ENCODE peak calls at places on chromosomes 6 and 20, in six cellular contexts. T is HL-60, Y is cardiac muscle cell, X is coronary artery, R is astrocyte, W is OCI-LY7. Z is an unnamed sample.

GRCh38 chr6:132133734-132134490 is 182.7 kb upstream of the CCN2 start:
- DNase-seq in X (no peak), R (no peak), W (peak; percentile 53), T (no peak), Y (no peak), Z (peak; percentile 1)

GRCh38 chr6:125818659-125819297 is 28.0 kb downstream of the NCOA7 start:
- DNase-seq in X (no peak), W (no peak), T (no peak), Y (no peak), R (no peak), Z (no peak)

GRCh38 chr6:9020001-9020400 is 584.7 kb upstream of the SLC35B3 start:
- DNase-seq in Y (no peak), R (no peak), W (no peak), T (no peak), X (no peak), Z (no peak)

GRCh38 chr6:99905209-99906106 is 88.6 kb downstream of the MCHR2 start:
- DNase-seq in W (peak; percentile 42), X (no peak), Y (peak; percentile 73), R (peak; percentile 19), T (no peak), Z (peak; percentile 38)

GRCh38 chr6:166949533-166950442 is 6.6 kb downstream of the RNASET2 start:
- DNase-seq in X (no peak), R (no peak), W (peak; percentile 38), Y (no peak), T (no peak), Z (no peak)

GRCh38 chr20:38804682-38805501 is 605 bp upstream of the PPP1R16B start:
- DNase-seq in T (no peak), W (peak; percentile 80), X (no peak), R (no peak), Y (no peak), Z (no peak)

GRCh38 chr6:134909701-134910595 is 40.0 kb downstream of the ALDH8A1 start:
- DNase-seq in W (no peak), T (no peak), X (no peak), R (no peak), Y (no peak), Z (no peak)

GRCh38 chr6:1031671-1032070 is 280.2 kb upstream of the FOXQ1 start:
- DNase-seq in X (no peak), R (no peak), Y (no peak), T (no peak), W (no peak), Z (no peak)

GRCh38 chr6:153976921-153977693 is 61.9 kb upstream of the OPRM1 start:
- DNase-seq in Y (no peak), X (no peak), W (no peak), T (no peak), R (peak; percentile 3), Z (no peak)

GRCh38 chr6:11921017-11921438 is 91.1 kb upstream of the HIVEP1 start:
- DNase-seq in Y (peak; percentile 27), T (no peak), W (no peak), X (peak; percentile 80), R (peak; percentile 93), Z (peak; percentile 97)

GRCh38 chr20:5612476-5613291 is 137.5 kb upstream of the SHLD1 start:
- DNase-seq in X (no peak), W (no peak), R (peak; percentile 79), Y (no peak), T (no peak), Z (peak; percentile 83)

GRCh38 chr6:134849920-134850447 is 99.9 kb downstream of the ALDH8A1 start:
- DNase-seq in Y (no peak), X (no peak), W (no peak), T (no peak), R (no peak), Z (no peak)

GRCh38 chr20:13028001-13028400 is 19.2 kb downstream of the SPTLC3 start:
- DNase-seq in R (peak; percentile 59), T (no peak), Y (no peak), X (no peak), W (no peak), Z (no peak)

GRCh38 chr6:144585217-144585814 is 300.2 kb downstream of the UTRN start:
- DNase-seq in T (peak; percentile 41), R (no peak), W (peak; percentile 32), Y (peak; percentile 64), X (no peak), Z (no peak)

GRCh38 chr6:49233483-49233882 is 229.6 kb downstream of the MMUT start:
- DNase-seq in R (no peak), Y (no peak), W (no peak), X (no peak), T (no peak), Z (no peak)

GRCh38 chr6:22622390-22622789 is 53.0 kb downstream of the HDGFL1 start:
- DNase-seq in X (no peak), T (no peak), R (no peak), Y (peak; percentile 20), W (no peak), Z (no peak)

GRCh38 chr20:25049261-25050060 is 8.5 kb downstream of the ACSS1 start:
- DNase-seq in W (no peak), Y (no peak), T (no peak), R (no peak), X (peak; percentile 74), Z (no peak)

GRCh38 chr6:30447237-30447636 is 42.1 kb upstream of the HLA-E start:
- DNase-seq in X (no peak), R (no peak), T (no peak), Y (peak; percentile 54), W (no peak), Z (no peak)

GRCh38 chr6:44697333-44697732 is 309.8 kb downstream of the CDC5L start:
- DNase-seq in W (no peak), R (no peak), Y (no peak), T (no peak), X (peak; percentile 55), Z (no peak)
- TF ChIP-seq CTCF in W (no peak), R (no peak), Y (no peak), T (no peak), X (no peak), Z (peak; percentile 8)

GRCh38 chr6:90098637-90099036 is 198.0 kb downstream of the BACH2 start:
- DNase-seq in X (no peak), T (no peak), R (peak; percentile 60), W (no peak), Y (no peak), Z (no peak)
- H3K27ac ChIP-seq in X (peak overlapping the region; percentile 92), T (peak overlapping the region; percentile 44), R (peak overlapping the region; percentile 85), W (no peak overlapping the region), Y (no peak overlapping the region), Z (peak overlapping the region; percentile 86)

DNA sequence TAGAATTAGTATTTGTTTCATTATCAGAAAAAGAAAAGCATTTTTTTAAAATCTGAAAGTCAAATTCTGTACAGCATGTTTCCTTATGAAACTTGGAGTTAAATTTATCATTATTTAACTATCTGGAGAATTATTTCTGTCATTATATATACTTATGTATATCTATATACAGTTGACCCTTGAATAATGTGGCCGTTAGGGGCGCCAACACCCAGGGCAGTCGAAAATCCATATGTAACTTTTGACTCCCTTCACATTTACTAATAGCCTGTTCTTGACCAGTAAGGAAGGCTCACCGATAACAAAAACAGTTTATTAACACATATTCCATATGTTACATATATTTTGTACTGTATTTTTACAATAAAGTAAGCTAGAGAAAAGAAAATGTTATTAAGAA is 341.2 kb downstream of the ADGRB3 start:
- DNase-seq in X (no peak), R (no peak), W (no peak), Y (no peak), T (no peak), Z (no peak)
- TF ChIP-seq CTCF in X (no peak), R (no peak), W (peak; percentile 71), Y (peak; percentile 20), T (no peak), Z (no peak)

DNA sequence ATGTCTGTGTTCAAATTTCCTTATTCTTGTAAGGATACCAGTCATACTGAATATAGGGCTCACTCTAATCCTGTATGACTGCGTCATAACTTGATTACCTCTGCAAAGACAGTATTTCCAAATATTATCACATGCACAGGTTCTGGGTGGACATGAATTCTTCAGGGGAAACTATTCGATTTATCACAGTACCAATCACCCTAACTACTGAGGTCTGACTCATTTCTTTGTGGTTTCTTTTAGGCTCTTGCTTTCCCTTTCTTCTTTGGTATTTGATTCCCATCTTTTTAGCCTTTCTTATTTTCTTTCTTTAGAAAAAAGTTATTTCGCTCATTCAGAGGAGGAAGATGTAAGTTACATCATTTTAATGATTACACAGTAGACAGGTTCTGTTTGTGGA is 40.3 kb upstream of the TBX18 start:
- DNase-seq in T (no peak), R (peak; percentile 3), X (no peak), W (no peak), Y (no peak), Z (peak; percentile 85)
- H3K27ac ChIP-seq in T (no peak overlapping the region), R (peak overlapping the region; percentile 36), X (no peak overlapping the region), W (no peak overlapping the region), Y (no peak overlapping the region), Z (no peak overlapping the region)

DNA sequence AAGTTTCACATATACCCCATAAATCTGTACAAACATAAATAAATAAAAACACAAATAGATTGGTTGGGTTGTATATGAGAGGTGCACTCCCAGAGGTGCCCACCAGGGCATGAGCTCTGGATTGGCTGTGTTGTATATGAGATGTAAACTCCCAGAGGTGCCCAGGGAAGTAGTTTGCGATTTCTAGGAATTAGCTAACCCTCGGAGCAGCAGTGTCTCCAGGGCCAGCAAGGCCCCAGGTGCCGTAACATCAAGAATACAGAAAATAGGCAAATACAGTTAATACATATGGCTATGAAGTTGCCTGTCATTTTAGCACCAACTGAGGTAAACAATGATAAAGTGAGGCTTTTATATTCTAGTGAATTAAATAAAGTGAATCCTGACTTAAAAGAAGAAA is 5.4 kb upstream of the GINM1 start:
- DNase-seq in Y (peak; percentile 13), T (no peak), X (no peak), R (no peak), W (peak; percentile 46), Z (no peak)
- TF ChIP-seq CTCF in Y (peak; percentile 49), T (peak; percentile 53), X (no peak), R (peak; percentile 41), W (peak; percentile 72), Z (peak; percentile 61)